ENCODE peak calls at places on chromosomes 13 and 19, in five cellular contexts. T is stomach, W is prostate gland, K is tibial nerve, C is endothelial cell of umbilical vein. R is an unnamed sample. For H3K4me1, the result is how much of the 10 kb centered on the place peaks cover.

GRCh38 chr19:8085606-8086464 is 33.3 kb downstream of the CCL25 start:
- DNase-seq in T (no peak), C (no peak), K (no peak), W (no peak), R (no peak)

GRCh38 chr13:88196106-88196505 is 524.9 kb downstream of the SLITRK5 start:
- DNase-seq in W (no peak), K (no peak), T (no peak), C (no peak), R (no peak)

GRCh38 chr13:75694742-75695141 is 58.6 kb downstream of the LMO7 start:
- DNase-seq in K (no peak), C (no peak), T (no peak), W (no peak), R (no peak)

GRCh38 chr13:68019901-68020300 is 789.8 kb upstream of the PCDH9 start:
- DNase-seq in C (no peak), K (no peak), W (no peak), T (no peak), R (no peak)

GRCh38 chr19:14472202-14472961 is 2.8 kb downstream of the PTGER1 start:
- DNase-seq in K (peak), W (no peak), C (peak), T (peak), R (peak)

GRCh38 chr13:67091603-67092002 is 138.5 kb downstream of the PCDH9 start:
- DNase-seq in K (no peak), T (no peak), W (no peak), C (no peak), R (no peak)

GRCh38 chr13:29454931-29455481 is 140.5 kb downstream of the SLC7A1 start:
- DNase-seq in C (peak), K (no peak), T (no peak), W (peak), R (no peak)

GRCh38 chr13:49356224-49356623 is 87.6 kb downstream of the CAB39L start:
- DNase-seq in W (no peak), K (no peak), T (no peak), C (no peak), R (no peak)

GRCh38 chr13:30466841-30467252 is 1.1 kb upstream of the HMGB1 start:
- DNase-seq in K (no peak), T (no peak), C (no peak), W (no peak), R (no peak)

GRCh38 chr19:38792250-38793111 is 3.5 kb downstream of the LGALS7B start:
- DNase-seq in T (peak), W (no peak), K (no peak), C (no peak), R (peak)
- TF ChIP-seq CTCF in T (no peak), W (no peak), K (peak), C (peak), R (peak)

GRCh38 chr19:4241824-4242430 is 5.0 kb upstream of the YJU2 start:
- DNase-seq in C (no peak), T (no peak), K (no peak), W (no peak), R (no peak)

DNA sequence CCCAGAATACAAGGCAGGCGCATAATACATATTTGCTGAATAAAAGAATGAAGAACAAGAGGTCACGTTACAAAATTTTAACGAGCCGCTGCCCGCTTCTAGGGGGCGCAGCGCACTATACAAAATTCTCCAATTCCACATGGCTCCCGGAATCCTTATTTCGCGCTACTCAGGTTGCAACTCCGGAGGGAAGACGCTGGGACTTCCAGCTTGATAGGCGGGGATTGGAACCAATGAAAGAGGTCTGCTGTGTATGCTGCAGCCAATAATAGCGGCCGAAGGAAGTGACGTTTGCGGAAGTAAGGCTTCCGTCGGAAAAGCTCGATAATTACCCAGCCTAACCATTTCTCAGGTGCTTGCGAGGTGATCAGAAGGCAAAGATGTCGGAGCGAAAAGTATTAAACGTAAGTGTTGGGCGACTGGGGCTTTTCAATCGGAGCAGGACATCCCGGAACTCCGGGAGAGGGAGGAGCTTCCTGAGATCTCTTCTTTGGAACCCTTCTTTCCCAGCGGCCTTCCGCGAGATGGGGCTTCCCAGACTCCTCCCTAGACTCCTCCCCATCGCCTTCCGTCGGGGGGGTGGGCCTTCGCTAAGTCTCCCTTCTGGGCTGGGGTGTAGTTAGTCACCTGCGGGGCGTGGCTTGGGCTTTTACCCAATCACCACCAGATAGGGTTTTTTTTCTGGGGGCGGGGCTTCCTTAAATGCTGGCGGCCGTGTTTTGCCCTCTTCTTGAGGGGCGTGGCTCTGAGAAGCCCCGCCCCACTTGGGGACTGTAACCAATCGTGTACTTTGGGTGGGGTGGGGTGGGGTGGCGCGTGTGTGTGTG is at the start of gene YJU2:
- DNase-seq in C (peak), W (peak), K (peak), T (peak), R (peak)
- TF ChIP-seq POLR2A in C (peak), W (no peak), K (peak), T (no peak), R (peak)

GRCh38 chr19:41553804-41554203 is 22.2 kb upstream of the CEACAM21 start:
- DNase-seq in C (no peak), K (no peak), W (no peak), T (no peak), R (no peak)

GRCh38 chr19:41552558-41552957 is 23.4 kb upstream of the CEACAM21 start:
- DNase-seq in C (no peak), K (no peak), W (no peak), T (no peak), R (no peak)

GRCh38 chr19:41551212-41551610 is 24.8 kb upstream of the CEACAM21 start:
- DNase-seq in T (no peak), C (no peak), K (no peak), W (no peak), R (no peak)

GRCh38 chr19:41548954-41549688 is 26.8 kb upstream of the CEACAM21 start:
- DNase-seq in T (peak), K (no peak), C (peak), W (no peak), R (no peak)

GRCh38 chr19:41551711-41552110 is 24.3 kb upstream of the CEACAM21 start:
- DNase-seq in K (no peak), T (no peak), C (no peak), W (no peak), R (no peak)
- H3K4me1 ChIP-seq in K (under half), T (under half), C (under half), W (under half), R (half or more)

DNA sequence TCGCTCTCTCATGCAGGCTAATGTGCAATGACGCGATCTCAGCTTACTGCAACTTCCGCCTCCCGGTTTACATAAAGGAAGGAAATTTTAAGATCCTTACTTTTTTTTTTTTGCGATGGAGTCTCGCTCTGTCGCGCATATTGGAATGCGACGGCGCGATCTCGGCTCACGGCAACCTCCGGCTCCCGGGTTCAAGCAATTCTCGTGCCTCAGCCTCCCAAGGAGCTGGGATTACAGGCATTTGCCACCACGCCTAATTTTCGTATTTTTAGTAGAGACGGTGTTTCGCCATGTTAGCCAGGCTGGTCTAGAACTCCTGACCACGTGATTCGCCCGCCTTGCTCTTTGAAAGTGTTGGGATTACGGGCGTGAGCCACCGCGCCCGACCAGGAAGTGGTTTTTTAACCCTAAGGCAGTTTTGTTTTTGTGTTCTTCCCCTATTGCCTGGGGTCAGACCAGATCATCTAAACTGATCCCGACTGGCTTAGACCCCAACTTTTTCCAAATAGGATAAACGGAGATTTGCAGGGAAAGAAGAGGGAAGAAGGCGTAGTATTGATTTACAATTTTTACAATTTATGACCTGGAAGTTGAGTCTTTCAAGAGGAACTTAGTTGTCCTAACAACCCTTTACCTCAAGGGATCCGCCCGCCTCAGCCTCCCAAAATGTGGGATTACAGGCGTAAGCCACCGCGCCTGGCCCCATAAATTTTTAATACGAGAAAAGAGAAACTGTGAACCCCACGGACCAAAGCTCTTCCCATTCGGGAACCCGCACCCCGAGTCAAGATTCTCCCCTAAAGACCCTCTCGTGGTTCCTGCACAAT is 142.0 kb downstream of the ZNF737 start:
- DNase-seq in K (peak), W (peak), T (peak), C (no peak), R (peak)
- TF ChIP-seq CTCF in K (no peak), W (no peak), T (no peak), C (no peak), R (no peak)

DNA sequence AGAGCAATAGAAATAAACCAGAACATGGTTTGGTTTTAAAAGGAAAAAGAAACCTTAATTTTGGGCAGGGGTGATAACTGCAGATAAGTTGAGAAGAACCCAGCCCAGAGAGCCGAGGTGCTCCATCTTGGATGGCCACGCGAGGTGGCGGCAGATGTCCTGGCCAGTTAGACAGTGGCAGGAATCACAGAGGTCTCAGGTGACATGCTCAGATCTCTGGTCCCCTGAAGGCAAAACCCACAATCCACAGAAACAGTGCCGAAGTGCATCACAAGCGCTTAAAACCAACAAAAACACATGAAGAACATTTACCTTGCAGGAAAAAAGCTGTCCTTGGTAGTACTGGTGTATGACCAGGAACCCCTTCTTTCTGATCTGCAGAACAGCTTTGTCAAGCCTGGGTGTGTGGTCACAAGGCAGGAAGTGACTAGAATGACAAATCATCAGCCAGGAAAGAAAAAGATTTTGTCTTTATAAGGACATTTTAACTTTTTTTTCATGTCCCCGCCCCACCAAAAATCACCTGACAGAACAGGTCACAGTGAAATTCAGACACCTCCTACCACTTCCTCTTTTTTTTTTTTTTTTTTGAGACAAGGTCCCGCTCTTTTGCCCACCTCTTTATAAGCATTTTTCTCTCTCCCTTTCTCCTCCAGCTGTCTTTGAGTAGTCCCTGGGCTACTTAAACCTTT is at the start of gene LCP1:
- DNase-seq in W (no peak), T (peak), C (no peak), K (peak), R (peak)
- TF ChIP-seq POLR2A in W (no peak), T (no peak), C (no peak), K (peak), R (peak)

DNA sequence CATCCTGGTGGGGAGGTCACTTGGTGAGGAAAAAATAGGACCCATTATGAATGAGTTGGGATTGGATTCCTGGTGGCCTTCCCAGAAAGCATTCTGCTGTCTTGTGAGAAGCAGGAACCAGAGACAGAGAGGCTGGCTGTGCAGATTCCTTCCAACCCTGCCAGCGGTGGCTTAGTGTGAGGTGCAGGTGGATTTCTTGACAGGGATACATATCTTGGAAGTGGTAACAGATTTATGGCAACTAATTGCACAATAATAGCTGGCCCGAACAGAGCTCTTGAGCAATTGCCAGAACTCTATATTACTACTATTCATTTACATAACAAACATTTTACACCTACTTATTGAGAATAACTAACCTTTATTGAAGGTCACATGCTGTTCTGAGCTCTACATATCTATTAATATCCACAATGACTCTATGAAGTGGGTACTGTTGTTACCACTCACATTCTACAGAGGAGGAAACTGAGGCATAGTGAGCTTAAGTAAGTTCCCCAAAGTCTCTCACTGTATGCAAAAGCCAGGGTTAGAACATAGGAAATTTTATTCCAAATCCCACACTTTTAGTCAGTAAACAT is 173.9 kb upstream of the SERP2 start:
- DNase-seq in W (peak), K (no peak), T (peak), C (no peak), R (no peak)
- H3K4me1 ChIP-seq in W (under half), K (under half), T (under half), C (under half), R (under half)

DNA sequence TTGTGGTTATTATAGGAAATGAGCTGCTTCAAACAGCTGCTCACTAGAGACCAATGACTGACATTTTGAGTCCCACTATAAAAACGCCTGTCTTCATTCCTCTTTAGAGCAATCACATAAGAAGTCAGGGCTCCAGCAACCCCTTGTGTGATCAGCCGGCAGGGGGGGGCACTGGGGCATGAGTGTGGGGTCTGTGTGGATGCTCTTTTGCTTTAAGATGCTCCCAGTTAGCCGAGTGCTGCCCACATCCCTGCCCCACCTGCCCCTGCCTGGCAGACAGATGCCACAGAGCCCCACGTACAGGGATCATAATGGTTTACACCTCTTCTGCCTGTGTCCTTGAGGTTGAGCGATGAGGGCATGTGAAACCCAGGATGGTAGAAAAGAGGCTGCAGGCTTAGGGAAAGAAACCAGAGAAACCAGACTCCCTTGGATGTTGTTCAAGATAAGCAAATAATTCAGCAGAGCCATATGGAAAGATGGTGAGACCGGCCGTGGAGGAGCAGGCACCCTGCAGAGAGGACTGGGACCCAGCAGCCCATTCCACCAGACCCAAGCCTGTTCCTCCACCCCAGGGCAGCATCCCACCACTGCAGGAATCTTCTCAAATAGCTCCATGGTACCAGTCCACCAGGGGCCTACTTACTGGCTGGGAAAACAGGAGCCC is 55.4 kb downstream of the CHST8 start:
- DNase-seq in T (peak), W (no peak), C (no peak), K (no peak), R (peak)
- TF ChIP-seq CTCF in T (no peak), W (no peak), C (no peak), K (no peak), R (no peak)

DNA sequence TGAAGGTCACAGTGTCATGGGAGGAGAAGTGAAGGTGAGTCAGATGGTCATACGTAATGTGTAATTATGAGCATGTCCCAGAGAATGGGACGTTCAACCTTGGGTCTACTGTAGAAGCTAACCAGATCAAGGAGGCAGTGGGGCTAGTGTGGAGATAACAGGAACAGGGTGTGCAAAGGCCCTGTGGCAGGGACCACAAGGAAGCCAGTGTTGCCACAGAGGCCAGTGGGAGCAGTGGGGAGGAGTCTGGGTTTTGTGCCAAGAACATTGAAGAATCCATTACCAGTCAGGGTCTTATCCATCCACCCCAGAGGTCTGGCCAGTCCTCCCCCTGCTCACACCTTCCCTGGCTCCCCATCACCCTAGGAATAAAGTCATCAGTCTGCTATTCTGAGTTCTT is 3.3 kb downstream of the MRPL4 start:
- DNase-seq in T (no peak), K (no peak), W (no peak), C (no peak), R (no peak)
- TF ChIP-seq POLR2A in T (no peak), K (no peak), W (no peak), C (no peak), R (no peak)

GRCh38 chr19:48325265-48325910 is at the start of gene EMP3:
- DNase-seq in W (peak), C (peak), K (peak), T (peak), R (peak)
- H3K4me1 ChIP-seq in W (under half), C (under half), K (half or more), T (half or more), R (half or more)

R was measured in spleen.